ENCODE peak calls at places on chromosomes 4 and X, in nine cellular contexts. One of them, this sample, is unnamed.

GRCh38 chr4:83361416-83362196 is 27.0 kb upstream of the HPSE start:
- DNase-seq in 8988T: no peak
- DNase-seq in Kasumi-1: no peak
- DNase-seq in NCI-H1930: no peak
- DNase-seq in activated CD8-positive, alpha-beta memory T cell treated with anti-CD3 and anti-CD28 coated beads for 24 hours: no peak
- DNase-seq in progenitor cell of endocrine pancreas: no peak
- DNase-seq in HTR-8/SVneo: no peak
- DNase-seq in CD8-positive, alpha-beta memory T cell: no peak
- DNase-seq in caudate nucleus: no peak
- DNase-seq in this sample: no peak

GRCh38 chr4:7777017-7777710 is 162.5 kb downstream of the AFAP1 start:
- DNase-seq in Kasumi-1: no peak
- DNase-seq in progenitor cell of endocrine pancreas: no peak
- DNase-seq in activated CD8-positive, alpha-beta memory T cell treated with anti-CD3 and anti-CD28 coated beads for 24 hours: no peak
- DNase-seq in caudate nucleus: no peak
- DNase-seq in CD8-positive, alpha-beta memory T cell: no peak
- DNase-seq in NCI-H1930: no peak
- DNase-seq in HTR-8/SVneo: no peak
- DNase-seq in 8988T: no peak
- DNase-seq in this sample: no peak

GRCh38 chrX:120147537-120147936 is 10.9 kb upstream of the RHOXF2 start:
- DNase-seq in activated CD8-positive, alpha-beta memory T cell treated with anti-CD3 and anti-CD28 coated beads for 24 hours: no peak
- DNase-seq in caudate nucleus: no peak
- DNase-seq in 8988T: no peak
- DNase-seq in Kasumi-1: no peak
- DNase-seq in HTR-8/SVneo: no peak
- DNase-seq in progenitor cell of endocrine pancreas: no peak
- DNase-seq in CD8-positive, alpha-beta memory T cell: no peak
- DNase-seq in NCI-H1930: no peak
- DNase-seq in this sample: no peak

GRCh38 chrX:53723381-53723780 is 36.9 kb upstream of the HUWE1 start:
- DNase-seq in caudate nucleus: no peak
- DNase-seq in CD8-positive, alpha-beta memory T cell: no peak
- DNase-seq in NCI-H1930: no peak
- DNase-seq in Kasumi-1: no peak
- DNase-seq in 8988T: no peak
- DNase-seq in activated CD8-positive, alpha-beta memory T cell treated with anti-CD3 and anti-CD28 coated beads for 24 hours: no peak
- DNase-seq in HTR-8/SVneo: no peak
- DNase-seq in progenitor cell of endocrine pancreas: no peak
- DNase-seq in this sample: no peak

GRCh38 chr4:105709081-105709450 is 482 bp downstream of the GSTCD start:
- DNase-seq in CD8-positive, alpha-beta memory T cell: no peak
- DNase-seq in 8988T: no peak
- DNase-seq in activated CD8-positive, alpha-beta memory T cell treated with anti-CD3 and anti-CD28 coated beads for 24 hours: no peak
- DNase-seq in NCI-H1930: no peak
- DNase-seq in Kasumi-1: peak
- DNase-seq in HTR-8/SVneo: peak
- DNase-seq in progenitor cell of endocrine pancreas: no peak
- DNase-seq in caudate nucleus: no peak
- DNase-seq in this sample: no peak

GRCh38 chr4:55346851-55347255 is 811 bp downstream of the SRD5A3 start:
- DNase-seq in progenitor cell of endocrine pancreas: peak
- DNase-seq in CD8-positive, alpha-beta memory T cell: no peak
- DNase-seq in Kasumi-1: peak
- DNase-seq in caudate nucleus: no peak
- DNase-seq in HTR-8/SVneo: no peak
- DNase-seq in NCI-H1930: peak
- DNase-seq in 8988T: no peak
- DNase-seq in activated CD8-positive, alpha-beta memory T cell treated with anti-CD3 and anti-CD28 coated beads for 24 hours: no peak
- DNase-seq in this sample: peak

GRCh38 chr4:78288327-78288726 is 231.2 kb downstream of the FRAS1 start:
- DNase-seq in HTR-8/SVneo: no peak
- DNase-seq in NCI-H1930: no peak
- DNase-seq in progenitor cell of endocrine pancreas: no peak
- DNase-seq in Kasumi-1: no peak
- DNase-seq in 8988T: no peak
- DNase-seq in caudate nucleus: no peak
- DNase-seq in activated CD8-positive, alpha-beta memory T cell treated with anti-CD3 and anti-CD28 coated beads for 24 hours: no peak
- DNase-seq in CD8-positive, alpha-beta memory T cell: no peak
- DNase-seq in this sample: no peak

GRCh38 chr4:121728066-121728465 is 31.3 kb upstream of the ANXA5 start:
- DNase-seq in CD8-positive, alpha-beta memory T cell: no peak
- DNase-seq in NCI-H1930: no peak
- DNase-seq in HTR-8/SVneo: no peak
- DNase-seq in 8988T: no peak
- DNase-seq in activated CD8-positive, alpha-beta memory T cell treated with anti-CD3 and anti-CD28 coated beads for 24 hours: no peak
- DNase-seq in caudate nucleus: no peak
- DNase-seq in progenitor cell of endocrine pancreas: no peak
- DNase-seq in Kasumi-1: no peak
- DNase-seq in this sample: no peak

GRCh38 chr4:97978791-97979488 is 164.3 kb downstream of the STPG2 start:
- DNase-seq in activated CD8-positive, alpha-beta memory T cell treated with anti-CD3 and anti-CD28 coated beads for 24 hours: no peak
- DNase-seq in 8988T: no peak
- DNase-seq in NCI-H1930: no peak
- DNase-seq in caudate nucleus: no peak
- DNase-seq in Kasumi-1: no peak
- DNase-seq in progenitor cell of endocrine pancreas: no peak
- DNase-seq in HTR-8/SVneo: no peak
- DNase-seq in CD8-positive, alpha-beta memory T cell: no peak
- DNase-seq in this sample: no peak

GRCh38 chr4:3821580-3822229 is 55.5 kb downstream of the ADRA2C start:
- DNase-seq in progenitor cell of endocrine pancreas: no peak
- DNase-seq in activated CD8-positive, alpha-beta memory T cell treated with anti-CD3 and anti-CD28 coated beads for 24 hours: no peak
- DNase-seq in Kasumi-1: no peak
- DNase-seq in caudate nucleus: no peak
- DNase-seq in CD8-positive, alpha-beta memory T cell: no peak
- DNase-seq in NCI-H1930: no peak
- DNase-seq in 8988T: no peak
- DNase-seq in HTR-8/SVneo: no peak
- DNase-seq in this sample: no peak

This sample was measured in osteocyte.